ENCODE peak calls at places on chromosomes 4 and X, in nine cellular contexts. I is WTC11, E is breast epithelium, X is transverse colon, N is HCT116, A is RWPE1, H is OCI-LY7, K is B cell, T is RWPE2. O is an unnamed sample.

GRCh38 chr4:41214158-41215146 is at the start of gene APBB2:
- DNase-seq in X (peak; percentile 95), I (peak; percentile 96), K (peak; percentile 63), N (peak; percentile 93), E (peak; percentile 91), H (peak; percentile 87), A (peak; percentile 97), T (peak; percentile 95), O (peak; percentile 46)

GRCh38 chrX:55818673-55819375 is 101.3 kb downstream of the RRAGB start:
- DNase-seq in H (no peak), I (peak; percentile 11), A (no peak), X (no peak), T (no peak), N (no peak), K (no peak), E (no peak), O (no peak)

GRCh38 chrX:119218198-119218597 is 17.9 kb upstream of the PGRMC1 start:
- DNase-seq in K (no peak), H (peak; percentile 2), T (no peak), I (no peak), E (no peak), A (no peak), N (no peak), X (no peak), O (no peak)

GRCh38 chrX:3166670-3167455 is 125.6 kb downstream of the ARSF start:
- DNase-seq in N (no peak), T (no peak), H (no peak), K (no peak), X (no peak), A (no peak), E (no peak), I (no peak), O (no peak)

GRCh38 chrX:134172588-134173259 is 64.3 kb upstream of the CCDC160 start:
- DNase-seq in K (peak; percentile 69), X (peak; percentile 15), T (no peak), I (no peak), E (no peak), A (peak; percentile 5), H (no peak), N (no peak), O (peak; percentile 51)

GRCh38 chr4:148126825-148127224 is 315.4 kb downstream of the NR3C2 start:
- DNase-seq in H (no peak), I (no peak), E (no peak), T (no peak), A (no peak), N (no peak), X (no peak), K (no peak), O (no peak)

GRCh38 chrX:1492421-1493012 is 39.8 kb upstream of the ASMTL start:
- DNase-seq in T (no peak), I (no peak), H (peak; percentile 51), K (no peak), A (no peak), E (no peak), X (no peak), N (no peak), O (no peak)

GRCh38 chrX:3609800-3610199 is 103.6 kb downstream of the PRKX start:
- DNase-seq in A (no peak), T (no peak), E (no peak), I (no peak), H (no peak), K (no peak), N (no peak), X (no peak), O (no peak)

GRCh38 chrX:109760922-109761250 is 27.8 kb upstream of the ACSL4 start:
- DNase-seq in A (no peak), I (no peak), K (no peak), X (no peak), E (no peak), N (no peak), T (no peak), H (no peak), O (no peak)

GRCh38 chr4:77465271-77465670 is 140.3 kb upstream of the CXCL13 start:
- DNase-seq in A (peak; percentile 41), I (peak; percentile 50), H (no peak), E (no peak), X (peak; percentile 15), K (no peak), T (no peak), N (no peak), O (peak; percentile 52)

GRCh38 chr4:181823183-181823582 is 420.0 kb upstream of the TENM3 start:
- DNase-seq in I (no peak), X (no peak), E (no peak), H (no peak), A (no peak), T (no peak), K (no peak), N (no peak), O (no peak)

GRCh38 chrX:87636533-87636932 is 118.9 kb downstream of the KLHL4 start:
- DNase-seq in T (no peak), X (no peak), K (no peak), E (no peak), N (no peak), I (no peak), A (no peak), H (no peak), O (no peak)

GRCh38 chr4:4461850-4462249 is 74.9 kb downstream of the NSG1 start:
- DNase-seq in X (peak; percentile 19), E (peak; percentile 19), I (no peak), A (no peak), N (no peak), H (no peak), T (no peak), K (no peak), O (peak; percentile 67)

GRCh38 chr4:21973850-21974249 is 25.3 kb upstream of the KCNIP4 start:
- DNase-seq in T (no peak), H (no peak), E (no peak), A (no peak), K (no peak), N (no peak), I (no peak), X (no peak), O (no peak)

GRCh38 chrX:18676470-18676869 is 4.6 kb upstream of the RS1 start:
- DNase-seq in A (peak; percentile 20), E (no peak), X (no peak), T (no peak), I (peak; percentile 39), H (no peak), K (no peak), N (no peak), O (no peak)
- TF ChIP-seq CTCF in A (peak; percentile 14), E (no peak), X (no peak), T (peak; percentile 22), I (no peak), H (no peak), K (no peak), N (peak; percentile 28), O (no peak)

DNA sequence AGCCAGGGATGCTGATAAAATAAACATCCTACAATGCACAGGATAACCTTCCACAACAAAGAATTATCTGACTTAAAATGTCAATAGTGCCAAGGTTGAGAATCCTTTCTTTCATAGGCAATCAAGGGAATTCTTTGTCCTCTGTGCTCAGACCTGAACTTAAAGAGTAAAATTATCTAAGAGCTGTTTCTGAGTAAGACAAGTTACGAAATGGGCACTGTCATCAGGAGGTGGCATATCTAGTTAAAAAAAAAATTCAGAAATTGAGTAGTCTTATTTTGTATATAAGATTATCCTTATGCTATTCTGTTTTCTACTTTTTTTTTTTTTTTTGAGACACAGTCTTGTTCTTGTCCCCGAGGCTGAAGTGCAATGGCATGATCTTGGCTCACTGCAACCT is 3.3 kb upstream of the RAB33B start:
- DNase-seq in X (no peak), K (no peak), E (no peak), H (no peak), N (no peak), I (no peak), A (no peak), T (no peak), O (no peak)
- TF ChIP-seq CTCF in X (no peak), K (no peak), E (no peak), H (no peak), N (no peak), I (no peak), A (no peak), T (no peak), O (no peak)

DNA sequence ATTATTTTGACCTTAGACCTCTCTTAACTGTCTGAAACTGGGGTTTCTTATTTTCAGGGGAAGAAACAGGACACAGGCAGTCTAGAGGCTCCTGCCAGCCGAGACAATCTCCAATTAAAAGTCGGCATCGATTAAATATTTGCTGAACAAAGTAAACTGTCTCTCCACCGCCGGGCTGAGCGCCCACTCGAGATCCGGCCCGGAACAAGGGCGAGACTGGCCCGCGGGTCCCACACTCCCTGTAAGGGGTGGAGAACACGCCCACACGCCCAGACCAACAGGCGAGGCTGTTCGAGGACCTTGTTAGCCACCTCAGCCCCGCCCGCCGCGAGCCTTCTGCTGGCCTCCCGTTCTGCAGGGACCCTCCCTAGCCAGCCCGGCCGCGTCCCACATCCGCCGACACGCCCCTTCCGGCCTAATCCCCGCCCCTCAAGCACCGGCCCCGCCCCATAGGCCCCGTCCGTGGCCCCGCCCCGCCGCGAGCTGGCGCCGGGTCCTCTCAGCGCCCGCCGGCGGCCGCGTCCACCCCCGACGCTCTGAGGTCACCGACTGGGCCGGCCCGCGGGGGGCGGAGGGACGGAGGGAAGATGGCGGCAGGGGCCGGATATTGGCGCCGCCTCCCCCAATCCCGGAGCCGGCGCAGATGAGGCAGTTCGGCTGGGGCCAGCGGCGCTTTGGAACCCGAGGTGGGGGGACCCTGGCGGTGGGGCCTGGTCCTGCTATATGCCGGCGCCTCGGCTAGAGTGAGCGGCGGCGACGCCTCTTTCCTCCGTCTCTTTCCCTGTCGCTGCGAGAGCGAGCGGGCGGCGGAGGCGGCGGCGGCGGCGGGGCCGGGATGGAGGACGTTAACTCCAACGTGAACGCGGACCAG is at the start of gene SLAIN2:
- DNase-seq in X (peak; percentile 100), E (peak; percentile 98), N (peak; percentile 86), A (peak; percentile 94), H (peak; percentile 95), K (peak; percentile 97), I (peak; percentile 98), T (peak; percentile 99), O (peak; percentile 98)
- TF ChIP-seq CTCF in X (peak; percentile 30), E (peak; percentile 41), N (peak; percentile 24), A (no peak), H (no peak), K (peak; percentile 60), I (no peak), T (peak; percentile 20), O (no peak)

DNA sequence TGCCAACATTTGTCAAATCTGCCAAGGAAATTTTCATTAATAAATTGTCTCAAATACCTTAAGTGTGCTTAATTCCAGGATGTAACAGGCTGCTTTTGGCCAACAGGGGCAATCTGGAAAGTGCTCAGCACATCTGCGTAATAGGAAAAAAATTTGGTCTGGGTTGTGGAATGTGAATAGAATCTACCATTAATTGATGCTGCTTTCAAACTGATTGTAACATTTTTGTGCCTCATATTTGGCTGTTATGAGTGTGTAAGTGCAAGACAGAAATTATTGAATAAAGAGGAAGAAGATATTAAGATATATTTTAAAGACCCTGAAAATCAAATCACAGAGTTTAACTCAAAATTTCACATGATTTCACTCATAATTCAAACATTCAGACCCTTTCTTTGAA is 41.1 kb downstream of the REELD1 start:
- DNase-seq in I (no peak), T (no peak), H (no peak), A (no peak), E (no peak), N (no peak), X (no peak), K (no peak), O (no peak)
- TF ChIP-seq CTCF in I (no peak), T (no peak), H (no peak), A (no peak), E (no peak), N (no peak), X (no peak), K (no peak), O (no peak)

GRCh38 chrX:79413009-79413408 is 45.9 kb upstream of the ITM2A start:
- DNase-seq in N (no peak), T (no peak), K (no peak), A (no peak), I (no peak), H (peak; percentile 5), E (no peak), X (no peak), O (no peak)
- TF ChIP-seq CTCF in N (no peak), T (peak; percentile 34), K (peak; percentile 47), A (no peak), I (no peak), H (peak; percentile 68), E (peak; percentile 37), X (peak; percentile 33), O (peak; percentile 56)